ENCODE peak calls at places on chromosomes 5 and 9, in seven cellular contexts. S is IMR-90; Y is right lobe of liver; M is tibial artery; A is CD8-positive, alpha-beta memory T cell; J is cardiac muscle cell; X is right atrium auricular region. R is an unnamed sample.

GRCh38 chr9:90086076-90086475 is 481.3 kb downstream of the GADD45G start:
- DNase-seq in M (no peak), Y (no peak), S (no peak), A (no peak), J (no peak), X (no peak), R (no peak)

GRCh38 chr9:1202512-1203285 is 152.5 kb downstream of the DMRT2 start:
- DNase-seq in X (no peak), A (no peak), M (no peak), J (no peak), S (no peak), Y (no peak), R (no peak)

GRCh38 chr5:148559461-148559860 is 94.9 kb downstream of the HTR4 start:
- DNase-seq in X (no peak), A (no peak), J (no peak), S (no peak), Y (no peak), M (no peak), R (no peak)

GRCh38 chr5:138936225-138936967 is 61.3 kb upstream of the LRRTM2 start:
- DNase-seq in M (no peak), J (no peak), Y (no peak), X (peak; percentile 58), A (no peak), S (no peak), R (no peak)

GRCh38 chr5:68688547-68688946 is 405.3 kb upstream of the SLC30A5 start:
- DNase-seq in A (no peak), X (no peak), S (no peak), J (no peak), M (no peak), Y (no peak), R (no peak)

GRCh38 chr5:124764992-124765611 is 18.7 kb upstream of the ZNF608 start:
- DNase-seq in J (no peak), A (no peak), Y (no peak), S (no peak), X (no peak), M (no peak), R (no peak)

GRCh38 chr5:3024126-3024525 is 272.6 kb upstream of the IRX2 start:
- DNase-seq in X (no peak), J (no peak), S (no peak), M (no peak), A (no peak), Y (no peak), R (no peak)

GRCh38 chr5:61228691-61229280 is 66.5 kb upstream of the SMIM15 start:
- DNase-seq in X (no peak), S (peak; percentile 52), J (peak; percentile 22), Y (no peak), A (no peak), M (no peak), R (no peak)

GRCh38 chr5:40623480-40624420 is 56.0 kb upstream of the PTGER4 start:
- DNase-seq in A (peak; percentile 70), S (no peak), Y (no peak), M (no peak), J (no peak), X (no peak), R (no peak)

GRCh38 chr9:129176786-129177442 is 1.1 kb downstream of the IER5L start:
- DNase-seq in A (no peak), M (peak; percentile 74), S (peak; percentile 49), Y (peak; percentile 59), X (no peak), J (peak; percentile 57), R (peak; percentile 52)

GRCh38 chr9:88916875-88917274 is 74.4 kb upstream of the S1PR3 start:
- DNase-seq in S (no peak), J (no peak), X (no peak), M (no peak), Y (no peak), A (no peak), R (no peak)

GRCh38 chr5:12865529-12865928 is 961.3 kb upstream of the CTNND2 start:
- DNase-seq in X (no peak), J (no peak), M (no peak), Y (no peak), S (no peak), A (no peak), R (no peak)

GRCh38 chr5:1931590-1932138 is 48.9 kb upstream of the IRX4 start:
- DNase-seq in X (no peak), M (peak; percentile 67), Y (no peak), A (no peak), S (no peak), J (no peak), R (peak; percentile 61)

GRCh38 chr9:127711831-127712274 is 3.6 kb downstream of the PTRH1 start:
- DNase-seq in A (no peak), S (no peak), Y (no peak), M (no peak), J (no peak), X (no peak), R (no peak)

GRCh38 chr5:16617272-16617973 is 626 bp upstream of the RETREG1 start:
- DNase-seq in J (no peak), S (no peak), Y (no peak), M (no peak), X (no peak), A (peak; percentile 69), R (no peak)

GRCh38 chr9:133122935-133123611 is 2.0 kb upstream of the RALGDS start:
- DNase-seq in S (peak; percentile 45), Y (no peak), X (peak; percentile 84), A (no peak), M (no peak), J (peak; percentile 59), R (peak; percentile 78)

GRCh38 chr9:93184439-93185221 is 691 bp downstream of the WNK2 start:
- DNase-seq in A (no peak), M (no peak), X (no peak), Y (no peak), S (no peak), J (no peak), R (no peak)

GRCh38 chr9:133371261-133371711 is 4.6 kb downstream of the SURF4 start:
- DNase-seq in A (peak; percentile 81), X (no peak), Y (no peak), J (no peak), M (no peak), S (no peak), R (no peak)

GRCh38 chr5:133451926-133452325 is 160.4 kb downstream of the FSTL4 start:
- DNase-seq in M (no peak), J (no peak), A (no peak), X (no peak), S (no peak), Y (no peak), R (no peak)

GRCh38 chr5:1423901-1424603 is 21.2 kb downstream of the SLC6A3 start:
- DNase-seq in J (no peak), S (no peak), M (no peak), A (peak; percentile 35), X (no peak), Y (peak; percentile 13), R (no peak)

GRCh38 chr5:72558383-72558782 is 51.2 kb upstream of the ZNF366 start:
- DNase-seq in Y (no peak), J (no peak), M (no peak), X (no peak), S (no peak), A (no peak), R (no peak)

GRCh38 chr5:118620201-118620600 is 368.1 kb downstream of the DTWD2 start:
- DNase-seq in S (no peak), M (no peak), X (no peak), A (no peak), J (no peak), Y (no peak), R (no peak)

GRCh38 chr5:174732040-174733020 is 7.9 kb downstream of the MSX2 start:
- DNase-seq in X (no peak), S (no peak), M (no peak), Y (no peak), A (no peak), J (no peak), R (no peak)
- H3K4me1 ChIP-seq in X (peaks cover 19% of the 10 kb centered on the region), S (peaks cover 6% of the 10 kb centered on the region), M (peaks cover 4% of the 10 kb centered on the region), Y (no peaks in the 10 kb centered on the region), A (no peaks in the 10 kb centered on the region), J (peaks cover 55% of the 10 kb centered on the region), R (peaks cover 6% of the 10 kb centered on the region)

DNA sequence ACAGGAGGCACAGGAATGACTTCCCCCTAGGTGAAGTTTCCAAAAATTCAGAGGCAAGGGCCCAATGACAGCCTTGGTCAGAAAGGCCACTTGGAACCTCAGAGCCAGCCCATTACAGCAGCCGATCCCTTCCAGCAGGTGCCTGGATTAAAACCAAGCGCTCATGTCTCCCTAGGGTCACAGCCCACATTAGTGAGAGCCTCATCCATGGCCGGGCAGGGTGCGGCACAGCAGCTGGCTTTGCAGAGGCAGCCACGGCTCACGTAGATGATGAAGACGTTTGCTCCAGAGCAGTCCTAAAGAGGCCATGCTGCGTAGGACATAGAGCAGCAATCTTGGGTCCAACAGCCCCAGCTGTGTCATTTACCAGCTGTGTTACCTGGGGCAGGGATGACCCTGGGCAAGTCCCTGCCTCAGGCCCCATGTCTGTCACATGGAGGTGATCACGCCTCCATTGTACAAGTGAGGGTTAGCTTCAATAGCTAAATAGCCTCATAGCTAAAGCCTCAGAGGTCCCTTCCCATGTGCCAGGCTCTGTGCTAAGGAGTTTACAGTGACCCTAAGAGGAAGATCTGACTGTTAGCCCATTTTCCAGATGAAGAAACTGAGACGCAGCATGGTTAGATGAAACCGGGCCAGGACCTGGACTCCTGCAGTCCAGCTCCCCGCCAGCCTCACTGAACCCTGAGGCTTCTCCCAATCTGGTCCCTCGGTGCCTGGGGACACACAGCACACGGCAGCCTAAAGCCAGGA is 39.2 kb downstream of the NEK6 start:
- DNase-seq in A (no peak), Y (peak; percentile 19), S (no peak), M (no peak), X (no peak), J (no peak), R (no peak)
- H3K4me1 ChIP-seq in A (no peaks in the 10 kb centered on the region), Y (peaks cover 5% of the 10 kb centered on the region), S (peaks cover 80% of the 10 kb centered on the region), M (peaks cover 78% of the 10 kb centered on the region), X (peaks cover 69% of the 10 kb centered on the region), J (peaks cover 15% of the 10 kb centered on the region), R (peaks cover 15% of the 10 kb centered on the region)

DNA sequence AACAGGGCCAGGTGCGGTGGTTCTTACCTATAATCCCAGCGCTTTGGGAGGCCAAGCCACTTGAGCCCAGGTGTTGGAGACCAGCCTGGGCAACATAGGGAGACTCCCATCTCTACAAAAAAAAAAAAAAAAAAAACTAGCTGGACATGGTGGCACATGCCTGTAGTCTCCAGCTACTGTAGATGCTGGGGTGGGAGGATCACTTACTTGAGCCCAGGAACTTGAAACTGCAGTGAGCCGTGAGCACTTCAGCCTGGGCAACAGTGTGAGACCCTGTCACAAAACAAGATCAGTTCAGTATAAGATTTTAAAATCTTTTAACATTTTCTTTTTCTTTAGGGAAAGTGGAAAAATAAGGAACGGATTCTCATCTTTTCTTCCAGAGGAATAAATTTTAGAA is 2.5 kb downstream of the BRIX1 start:
- DNase-seq in J (no peak), S (no peak), M (no peak), A (no peak), Y (no peak), X (no peak), R (no peak)
- H3K4me1 ChIP-seq in J (peaks cover 12% of the 10 kb centered on the region), S (peaks cover 5% of the 10 kb centered on the region), M (peaks cover 34% of the 10 kb centered on the region), A (peaks cover 34% of the 10 kb centered on the region), Y (no peaks in the 10 kb centered on the region), X (peaks cover 31% of the 10 kb centered on the region), R (peaks cover 10% of the 10 kb centered on the region)

GRCh38 chr5:17990168-17990567 is 355.9 kb downstream of the TAF11L14 start:
- DNase-seq in X (no peak), Y (no peak), M (no peak), J (no peak), A (no peak), S (no peak), R (no peak)

GRCh38 chr5:17991775-17992174 is 357.5 kb downstream of the TAF11L14 start:
- DNase-seq in X (no peak), J (no peak), Y (no peak), M (no peak), S (no peak), A (no peak), R (no peak)

GRCh38 chr5:17992296-17992695 is 358.0 kb downstream of the TAF11L14 start:
- DNase-seq in Y (no peak), J (no peak), X (no peak), A (no peak), S (no peak), M (no peak), R (no peak)

GRCh38 chr5:17989567-17989966 is 355.3 kb downstream of the TAF11L14 start:
- DNase-seq in A (no peak), X (no peak), Y (no peak), J (no peak), M (no peak), S (no peak), R (no peak)
- H3K4me1 ChIP-seq in A (no peaks in the 10 kb centered on the region), X (no peaks in the 10 kb centered on the region), Y (no peaks in the 10 kb centered on the region), J (no peaks in the 10 kb centered on the region), M (no peaks in the 10 kb centered on the region), S (no peaks in the 10 kb centered on the region), R (no peaks in the 10 kb centered on the region)

R was measured in uterus.